ENCODE peak calls at places on chromosome 11, in ten cellular contexts. X is NCI-H1105; W is body of pancreas; E is AG20443; L is heart right ventricle; M is sigmoid colon; Y is activated CD8-positive, alpha-beta memory T cell treated with anti-CD3 and anti-CD28 coated beads, Interleukin-2, amount 50 U/mL, for 48 hours; T is HT1080; Q is left ventricle myocardium superior; Z is LoVo. B is an unnamed sample.

GRCh38 chr11:17012712-17013547 is 1.3 kb downstream of the PLEKHA7 start:
- DNase-seq in X (no peak), W (peak; percentile 75), E (no peak), L (peak; percentile 49), M (peak; percentile 74), Y (no peak), T (peak; percentile 80), Q (peak; percentile 67), Z (peak; percentile 63), B (no peak)

GRCh38 chr11:124586247-124586860 is 16.6 kb downstream of the OR8A1 start:
- DNase-seq in X (peak; percentile 57), W (peak; percentile 59), E (peak; percentile 54), L (peak; percentile 56), M (no peak), Y (peak; percentile 61), T (peak; percentile 50), Q (peak; percentile 76), Z (peak; percentile 65), B (peak; percentile 43)

GRCh38 chr11:117834838-117835443 is 10.4 kb upstream of the FXYD2 start:
- DNase-seq in X (no peak), W (no peak), E (no peak), L (no peak), M (peak; percentile 44), Y (no peak), T (no peak), Q (no peak), Z (no peak), B (no peak)

GRCh38 chr11:1225386-1226225 is 2.7 kb downstream of the MUC5B start:
- DNase-seq in X (no peak), W (no peak), E (no peak), L (peak; percentile 5), M (peak; percentile 44), Y (no peak), T (no peak), Q (peak; percentile 16), Z (no peak), B (no peak)

GRCh38 chr11:60589611-60590010 is 74.4 kb downstream of the MS4A13 start:
- DNase-seq in X (no peak), W (no peak), E (no peak), L (no peak), M (no peak), Y (no peak), T (no peak), Q (no peak), Z (no peak), B (no peak)

GRCh38 chr11:2804701-2805387 is 80.7 kb downstream of the CDKN1C start:
- DNase-seq in X (no peak), W (peak; percentile 1), E (no peak), L (peak; percentile 48), M (peak; percentile 64), Y (peak; percentile 45), T (no peak), Q (peak; percentile 43), Z (no peak), B (no peak)

GRCh38 chr11:66851251-66851620 is 5.6 kb upstream of the LRFN4 start:
- DNase-seq in X (no peak), W (no peak), E (no peak), L (no peak), M (peak; percentile 46), Y (no peak), T (no peak), Q (no peak), Z (no peak), B (no peak)

GRCh38 chr11:13277719-13278619 is at the start of gene BMAL1:
- DNase-seq in X (no peak), W (peak; percentile 55), E (peak; percentile 67), L (peak; percentile 73), M (peak; percentile 80), Y (peak; percentile 81), T (peak; percentile 39), Q (peak; percentile 71), Z (no peak), B (no peak)

GRCh38 chr11:121214861-121215260 is 77.7 kb upstream of the SC5D start:
- DNase-seq in X (no peak), W (no peak), E (no peak), L (no peak), M (no peak), Y (no peak), T (peak; percentile 10), Q (no peak), Z (no peak), B (no peak)

GRCh38 chr11:94897330-94897768 is 76.0 kb downstream of the CWC15 start:
- DNase-seq in X (peak; percentile 23), W (peak; percentile 58), E (peak; percentile 59), L (no peak), M (peak; percentile 76), Y (no peak), T (peak; percentile 37), Q (peak; percentile 58), Z (peak; percentile 66), B (peak; percentile 44)

GRCh38 chr11:112526699-112527410 is 266.2 kb upstream of the PLET1 start:
- DNase-seq in X (no peak), W (no peak), E (peak; percentile 56), L (no peak), M (no peak), Y (no peak), T (peak; percentile 75), Q (no peak), Z (no peak), B (no peak)

GRCh38 chr11:1104411-1105182 is 29.9 kb downstream of the MUC2 start:
- DNase-seq in X (no peak), W (no peak), E (no peak), L (no peak), M (no peak), Y (no peak), T (no peak), Q (no peak), Z (no peak), B (no peak)

GRCh38 chr11:125401746-125402145 is 94.3 kb downstream of the FEZ1 start:
- DNase-seq in X (no peak), W (no peak), E (no peak), L (no peak), M (no peak), Y (no peak), T (no peak), Q (no peak), Z (no peak), B (no peak)

GRCh38 chr11:103920933-103921332 is 115.5 kb upstream of the DDI1 start:
- DNase-seq in X (no peak), W (no peak), E (no peak), L (no peak), M (no peak), Y (no peak), T (peak; percentile 6), Q (no peak), Z (no peak), B (no peak)

GRCh38 chr11:69134957-69135356 is 20.8 kb upstream of the SMIM38 start:
- DNase-seq in X (no peak), W (no peak), E (no peak), L (no peak), M (no peak), Y (no peak), T (no peak), Q (no peak), Z (no peak), B (no peak)

GRCh38 chr11:107702109-107702660 is 9.7 kb downstream of the SLN start:
- DNase-seq in X (no peak), W (no peak), E (no peak), L (no peak), M (no peak), Y (no peak), T (no peak), Q (no peak), Z (no peak), B (no peak)

GRCh38 chr11:69915501-69916250 is 96.5 kb upstream of the FGF3 start:
- DNase-seq in X (peak; percentile 68), W (peak; percentile 87), E (peak; percentile 84), L (peak; percentile 85), M (peak; percentile 84), Y (peak; percentile 85), T (no peak), Q (peak; percentile 91), Z (peak; percentile 80), B (peak; percentile 30)

GRCh38 chr11:45809456-45810395 is 4.8 kb downstream of the SLC35C1 start:
- DNase-seq in X (no peak), W (no peak), E (no peak), L (no peak), M (peak; percentile 42), Y (peak; percentile 47), T (no peak), Q (no peak), Z (no peak), B (no peak)

GRCh38 chr11:19121646-19122045 is 4.7 kb downstream of the ZDHHC13 start:
- DNase-seq in X (no peak), W (no peak), E (no peak), L (no peak), M (no peak), Y (no peak), T (peak; percentile 22), Q (no peak), Z (no peak), B (no peak)

GRCh38 chr11:27688076-27688475 is 12.2 kb downstream of the BDNF start:
- DNase-seq in X (no peak), W (no peak), E (no peak), L (no peak), M (no peak), Y (no peak), T (no peak), Q (no peak), Z (no peak), B (no peak)

GRCh38 chr11:15327786-15328231 is 213.1 kb downstream of the INSC start:
- DNase-seq in X (peak; percentile 74), W (peak; percentile 57), E (peak; percentile 24), L (peak; percentile 25), M (no peak), Y (no peak), T (peak; percentile 4), Q (peak; percentile 52), Z (no peak), B (peak; percentile 68)

GRCh38 chr11:35163707-35164496 is 24.9 kb downstream of the CD44 start:
- DNase-seq in X (no peak), W (no peak), E (no peak), L (no peak), M (no peak), Y (no peak), T (no peak), Q (no peak), Z (no peak), B (no peak)

GRCh38 chr11:30855383-30856006 is 269.3 kb upstream of the MPPED2 start:
- DNase-seq in X (no peak), W (no peak), E (peak; percentile 14), L (no peak), M (no peak), Y (no peak), T (no peak), Q (no peak), Z (no peak), B (no peak)

GRCh38 chr11:61187505-61188130 is 15.7 kb upstream of the PGA3 start:
- DNase-seq in X (peak; percentile 76), W (peak; percentile 80), E (peak; percentile 81), L (peak; percentile 56), M (peak; percentile 85), Y (peak; percentile 91), T (peak; percentile 41), Q (peak; percentile 76), Z (peak; percentile 67), B (peak; percentile 74)

GRCh38 chr11:65648997-65649491 is 11.1 kb downstream of the SIPA1 start:
- DNase-seq in X (no peak), W (no peak), E (no peak), L (no peak), M (no peak), Y (no peak), T (no peak), Q (peak; percentile 45), Z (no peak), B (no peak)

GRCh38 chr11:113141010-113141409 is 173.4 kb upstream of the TTC12 start:
- DNase-seq in X (no peak), W (no peak), E (no peak), L (no peak), M (no peak), Y (no peak), T (no peak), Q (no peak), Z (no peak), B (no peak)

GRCh38 chr11:59953463-59954218 is 10.2 kb upstream of the OOSP4A start:
- DNase-seq in X (no peak), W (no peak), E (no peak), L (no peak), M (no peak), Y (no peak), T (no peak), Q (no peak), Z (no peak), B (no peak)

GRCh38 chr11:111975076-111975806 is 38.1 kb downstream of the DIXDC1 start:
- DNase-seq in X (no peak), W (peak; percentile 15), E (peak; percentile 21), L (peak; percentile 16), M (no peak), Y (no peak), T (no peak), Q (no peak), Z (no peak), B (no peak)